ENCODE peak calls at places on chromosomes 13 and 19, in four cellular contexts. W is neural progenitor cell, S is coronary artery, C is endodermal cell. T is an unnamed sample.

GRCh38 chr19:45764947-45765346 is 4.1 kb downstream of the SIX5 start:
- DNase-seq in C (no peak), S (no peak), W (no peak), T (no peak)

GRCh38 chr19:51081476-51081875 is 1.2 kb downstream of the KLK14 start:
- DNase-seq in W (no peak), S (no peak), C (no peak), T (no peak)

GRCh38 chr13:79779761-79780160 is 298.8 kb downstream of the NDFIP2 start:
- DNase-seq in S (no peak), C (peak), W (peak), T (no peak)

GRCh38 chr19:44846455-44847143 is 502 bp downstream of the NECTIN2 start:
- DNase-seq in W (peak), S (peak), C (peak), T (no peak)

GRCh38 chr13:79451500-79451962 is 29.4 kb upstream of the NDFIP2 start:
- DNase-seq in S (no peak), W (no peak), C (peak), T (no peak)

GRCh38 chr19:52541608-52542007 is 14.1 kb downstream of the ZNF808 start:
- DNase-seq in W (no peak), C (no peak), S (no peak), T (no peak)

GRCh38 chr13:41494202-41494601 is 36.9 kb downstream of the RGCC start:
- DNase-seq in C (no peak), S (no peak), W (no peak), T (no peak)

GRCh38 chr13:36543671-36544070 is 111.4 kb downstream of the CCNA1 start:
- DNase-seq in C (no peak), W (no peak), S (no peak), T (no peak)

GRCh38 chr13:43879323-43880181 is at the start of the genes CCDC122 and LACC1:
- DNase-seq in S (peak), C (peak), W (peak), T (peak)

GRCh38 chr13:102944821-102945220 is 99.0 kb downstream of the ERCC5 start:
- DNase-seq in W (no peak), C (no peak), S (no peak), T (no peak)

GRCh38 chr13:110559429-110559943 is 2.0 kb downstream of the RAB20 start:
- DNase-seq in W (no peak), S (peak), C (no peak), T (peak)

GRCh38 chr13:71866173-71867091 is 572 bp downstream of the DACH1 start:
- DNase-seq in S (no peak), W (peak), C (peak), T (no peak)

GRCh38 chr19:28420731-28421550 is 792.0 kb downstream of the UQCRFS1 start:
- DNase-seq in C (no peak), S (no peak), W (no peak), T (no peak)

GRCh38 chr19:41882568-41883462 is at the start of gene ARHGEF1:
- DNase-seq in W (peak), C (peak), S (no peak), T (peak)

GRCh38 chr19:43675269-43675879 is 5.4 kb upstream of the PLAUR start:
- DNase-seq in C (no peak), W (no peak), S (no peak), T (no peak)

GRCh38 chr19:8571006-8571411 is 6.2 kb downstream of the MYO1F start:
- DNase-seq in S (no peak), W (no peak), C (no peak), T (peak)

GRCh38 chr19:50046649-50047503 is 21.1 kb downstream of the ZNF473 start:
- DNase-seq in C (peak), W (no peak), S (no peak), T (peak)

GRCh38 chr19:29879655-29879974 is 62.4 kb upstream of the URI1 start:
- DNase-seq in S (no peak), C (no peak), W (no peak), T (no peak)

GRCh38 chr13:36344886-36345437 is 1.2 kb downstream of the SPART start:
- DNase-seq in S (no peak), C (peak), W (peak), T (peak)

GRCh38 chr13:45718992-45719391 is 16.9 kb downstream of the CBY2 start:
- DNase-seq in W (peak), S (no peak), C (no peak), T (no peak)

DNA sequence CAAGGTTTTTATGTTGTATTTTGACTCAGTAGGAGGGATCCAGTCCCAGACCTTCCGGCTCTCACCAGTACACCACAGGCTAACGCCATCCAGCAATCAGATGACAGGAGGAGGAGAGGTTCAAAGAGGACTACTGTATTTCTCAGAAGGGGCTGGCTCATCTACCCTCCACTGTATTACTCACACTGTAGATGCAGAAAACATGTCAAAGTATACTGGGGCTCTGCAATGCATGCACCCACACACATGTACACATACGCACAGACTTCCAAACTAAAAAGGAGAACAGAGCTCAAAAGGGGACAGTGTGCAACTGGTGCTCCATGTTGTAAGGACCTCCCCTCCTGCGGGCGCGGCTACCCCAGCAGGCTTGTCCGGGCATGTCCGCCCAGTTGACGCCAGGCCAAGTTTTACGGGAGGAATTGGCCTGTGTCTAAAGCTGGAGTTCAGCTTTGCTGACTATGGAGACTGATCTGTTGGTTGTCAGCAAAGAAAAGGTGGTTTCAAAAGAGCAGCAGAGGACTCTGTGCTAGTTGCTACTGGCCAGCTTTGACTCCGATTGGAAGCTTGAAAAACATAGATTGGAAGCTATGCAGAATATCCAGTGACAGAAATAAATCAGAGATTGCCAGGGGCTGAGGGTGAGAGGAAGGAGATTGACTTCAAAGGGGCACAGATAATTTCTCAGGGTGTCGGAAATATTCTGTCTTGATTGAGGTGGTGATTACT is 314.2 kb downstream of the DLEU7 start:
- DNase-seq in S (peak), W (no peak), C (peak), T (peak)
- H3K4me3 ChIP-seq in S (peak), W (no peak), C (no peak), T (no peak)

GRCh38 chr19:57803594-57804325 is 11.0 kb downstream of the ZNF552 start:
- DNase-seq in W (peak), C (peak), S (no peak), T (no peak)
- H3K4me3 ChIP-seq in W (peak), C (peak), S (peak), T (peak)

GRCh38 chr19:40809358-40810086 is 10.5 kb downstream of the EGLN2 start:
- DNase-seq in W (no peak), C (peak), S (no peak), T (no peak)
- H3K4me3 ChIP-seq in W (no peak), C (no peak), S (peak), T (no peak)

DNA sequence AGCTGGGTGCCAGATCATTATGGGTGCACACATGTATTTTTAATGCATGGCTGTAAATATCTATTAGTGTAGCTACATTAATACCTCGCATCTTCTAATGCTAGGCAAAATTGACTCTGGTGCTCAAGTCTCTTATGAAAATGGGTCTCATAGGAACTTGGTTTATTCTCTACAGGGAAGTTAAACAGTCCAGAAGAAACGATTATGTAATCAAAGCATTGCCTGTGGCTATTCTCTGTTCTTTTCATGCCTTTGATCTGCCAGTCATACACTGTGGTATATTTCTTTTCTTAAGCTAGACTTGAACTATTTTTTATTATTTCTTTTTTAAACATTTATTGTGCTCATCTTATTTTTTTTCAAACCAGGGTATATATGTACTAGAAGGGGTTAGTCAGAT is 1015.0 kb downstream of the SLITRK1 start:
- DNase-seq in W (no peak), S (no peak), C (no peak), T (no peak)
- H3K4me3 ChIP-seq in W (no peak), S (no peak), C (no peak), T (no peak)

GRCh38 chr19:16825312-16826168 is 3.7 kb upstream of the SIN3B start:
- DNase-seq in W (peak), S (no peak), C (peak), T (peak)
- H3K4me3 ChIP-seq in W (peak), S (peak), C (no peak), T (no peak)

GRCh38 chr13:99992912-99993311 is 11.3 kb downstream of the ZIC2 start:
- DNase-seq in C (no peak), S (no peak), W (no peak), T (no peak)

GRCh38 chr13:99993660-99994455 is 12.3 kb downstream of the ZIC2 start:
- DNase-seq in C (no peak), W (peak), S (no peak), T (no peak)

GRCh38 chr13:99991806-99992242 is 10.2 kb downstream of the ZIC2 start:
- DNase-seq in W (peak), C (no peak), S (no peak), T (no peak)

GRCh38 chr13:99991013-99991805 is 9.6 kb downstream of the ZIC2 start:
- DNase-seq in C (peak), S (no peak), W (peak), T (no peak)

GRCh38 chr13:99992376-99992775 is 10.8 kb downstream of the ZIC2 start:
- DNase-seq in W (peak), C (no peak), S (no peak), T (no peak)
- H3K4me3 ChIP-seq in W (peak), C (no peak), S (no peak), T (no peak)

GRCh38 chr19:17952041-17952976 is 14.6 kb upstream of the KCNN1 start:
- DNase-seq in W (peak), S (no peak), C (peak), T (no peak)

GRCh38 chr19:17949956-17950309 is 17.0 kb upstream of the KCNN1 start:
- DNase-seq in C (peak), S (no peak), W (no peak), T (no peak)

GRCh38 chr19:17953316-17953801 is 13.5 kb upstream of the KCNN1 start:
- DNase-seq in S (peak), C (no peak), W (no peak), T (no peak)

GRCh38 chr19:17950310-17951150 is 16.4 kb upstream of the KCNN1 start:
- DNase-seq in W (peak), S (no peak), C (peak), T (no peak)

GRCh38 chr19:17951151-17952040 is 15.5 kb upstream of the KCNN1 start:
- DNase-seq in W (peak), C (peak), S (no peak), T (no peak)
- H3K4me3 ChIP-seq in W (peak), C (peak), S (peak), T (no peak)

GRCh38 chr19:2391118-2391725 is 31.2 kb downstream of the TMPRSS9 start:
- DNase-seq in W (peak), C (peak), S (no peak), T (peak)

GRCh38 chr19:2394669-2395292 is 32.6 kb downstream of the TIMM13 start:
- DNase-seq in C (no peak), W (no peak), S (no peak), T (no peak)

GRCh38 chr19:2392366-2392765 is 32.3 kb downstream of the TMPRSS9 start:
- DNase-seq in C (no peak), S (no peak), W (no peak), T (no peak)

GRCh38 chr19:2389594-2389993 is 29.5 kb downstream of the TMPRSS9 start:
- DNase-seq in W (no peak), S (no peak), C (no peak), T (no peak)

GRCh38 chr19:2394054-2394668 is 33.2 kb downstream of the TIMM13 start:
- DNase-seq in C (no peak), W (no peak), S (no peak), T (no peak)
- H3K4me3 ChIP-seq in C (no peak), W (no peak), S (peak), T (no peak)

T was measured in testis.